ENCODE peak calls at places on chromosome 14, in six cellular contexts. Y is B cell, X is glutamatergic neuron, K is cardiac fibroblast, U is mucosa of descending colon, J is upper lobe of right lung. E is an unnamed sample.

GRCh38 chr14:58814476-58814875 is 176.7 kb downstream of the DACT1 start:
- DNase-seq in J (no peak), Y (no peak), K (no peak), U (no peak), X (no peak), E (no peak)

GRCh38 chr14:59583755-59584154 is 7.1 kb upstream of the CCDC175 start:
- DNase-seq in X (no peak), K (peak), U (no peak), Y (peak), J (no peak), E (no peak)

GRCh38 chr14:45651906-45652305 is 398.9 kb upstream of the MIS18BP1 start:
- DNase-seq in Y (no peak), J (no peak), X (no peak), K (no peak), U (no peak), E (no peak)

GRCh38 chr14:96268426-96269358 is 12.7 kb downstream of the BDKRB1 start:
- DNase-seq in X (no peak), Y (no peak), U (peak), K (peak), J (no peak), E (no peak)

GRCh38 chr14:34257505-34257904 is 204.5 kb downstream of the SPTSSA start:
- DNase-seq in K (no peak), J (no peak), U (no peak), Y (no peak), X (no peak), E (no peak)

GRCh38 chr14:61477845-61478438 is 156.6 kb downstream of the PRKCH start:
- DNase-seq in X (no peak), K (peak), U (peak), Y (no peak), J (peak), E (no peak)

GRCh38 chr14:27096091-27096490 is 498.3 kb upstream of the NOVA1 start:
- DNase-seq in J (no peak), X (no peak), K (no peak), Y (no peak), U (no peak), E (no peak)

GRCh38 chr14:29926701-29927595 is 699 bp downstream of the PRKD1 start:
- DNase-seq in Y (peak), J (peak), U (peak), X (peak), K (peak), E (peak)

GRCh38 chr14:90381999-90382451 is 14.8 kb upstream of the CALM1 start:
- DNase-seq in K (no peak), Y (peak), U (peak), X (peak), J (peak), E (no peak)

GRCh38 chr14:54927551-54927950 is 24.9 kb upstream of the GCH1 start:
- DNase-seq in Y (no peak), K (no peak), X (no peak), J (no peak), U (no peak), E (no peak)

GRCh38 chr14:92505826-92506225 is 7.8 kb upstream of the RIN3 start:
- DNase-seq in U (no peak), K (no peak), Y (peak), J (no peak), X (no peak), E (no peak)

GRCh38 chr14:79197516-79197915 is 1013.8 kb downstream of the DIO2 start:
- DNase-seq in K (no peak), X (no peak), J (no peak), Y (no peak), U (no peak), E (no peak)

GRCh38 chr14:60648934-60649814 is at the start of gene SIX1:
- DNase-seq in J (peak), K (peak), Y (peak), U (peak), X (peak), E (no peak)

GRCh38 chr14:51533877-51534553 is 117.7 kb upstream of the FRMD6 start:
- DNase-seq in X (no peak), K (no peak), U (no peak), J (no peak), Y (no peak), E (no peak)

GRCh38 chr14:105216490-105217247 is 31.7 kb upstream of the BTBD6 start:
- DNase-seq in U (no peak), X (no peak), J (no peak), K (no peak), Y (no peak), E (no peak)

GRCh38 chr14:57049848-57050247 is 218.9 kb downstream of the EXOC5 start:
- DNase-seq in K (no peak), U (no peak), X (no peak), J (no peak), Y (no peak), E (no peak)

GRCh38 chr14:35032562-35032961 is 13.5 kb upstream of the FAM177A1 start:
- DNase-seq in Y (no peak), K (no peak), X (no peak), J (no peak), U (no peak), E (no peak)

GRCh38 chr14:91108941-91109611 is 4.8 kb upstream of the DGLUCY start:
- DNase-seq in J (peak), K (peak), U (peak), Y (peak), X (no peak), E (no peak)

GRCh38 chr14:60618200-60618599 is 31.1 kb downstream of the SIX1 start:
- DNase-seq in K (no peak), X (no peak), J (no peak), Y (no peak), U (no peak), E (no peak)

GRCh38 chr14:77097006-77097688 is 911 bp upstream of the CIPC start:
- DNase-seq in U (no peak), K (peak), J (no peak), X (no peak), Y (no peak), E (no peak)

GRCh38 chr14:21891921-21892320 is 218.3 kb upstream of the OR4E1 start:
- DNase-seq in U (no peak), K (no peak), J (no peak), Y (no peak), X (no peak), E (no peak)

GRCh38 chr14:103021817-103022668 is 35.3 kb downstream of the CDC42BPB start:
- DNase-seq in J (no peak), X (no peak), Y (no peak), K (peak), U (no peak), E (no peak)

GRCh38 chr14:32366995-32367394 is 37.9 kb downstream of the AKAP6 start:
- DNase-seq in U (no peak), X (no peak), Y (no peak), J (no peak), K (peak), E (no peak)

GRCh38 chr14:58280954-58281787 is 17.2 kb upstream of the ARID4A start:
- DNase-seq in J (no peak), X (no peak), U (no peak), Y (peak), K (peak), E (no peak)

GRCh38 chr14:76267322-76268012 is 108.5 kb upstream of the ESRRB start:
- DNase-seq in U (peak), Y (no peak), K (peak), X (peak), J (peak), E (peak)

GRCh38 chr14:96297000-96297399 is 41.0 kb downstream of the BDKRB1 start:
- DNase-seq in K (peak), X (no peak), Y (peak), U (no peak), J (no peak), E (no peak)

GRCh38 chr14:94079891-94080605 is 954 bp downstream of the DDX24 start:
- DNase-seq in Y (peak), U (no peak), X (no peak), K (no peak), J (no peak), E (no peak)

GRCh38 chr14:90726656-90727055 is 89.6 kb downstream of the TTC7B start:
- DNase-seq in K (peak), Y (no peak), X (no peak), J (no peak), U (peak), E (no peak)

GRCh38 chr14:85535916-85536834 is 6.2 kb downstream of the FLRT2 start:
- DNase-seq in J (no peak), X (no peak), U (no peak), Y (no peak), K (peak), E (no peak)
- TF ChIP-seq CTCF in J (peak), X (peak), U (no peak), Y (no peak), K (peak), E (peak)

GRCh38 chr14:36099619-36100018 is 76.9 kb downstream of the PTCSC3 start:
- DNase-seq in K (no peak), Y (no peak), J (no peak), U (no peak), X (no peak), E (no peak)

GRCh38 chr14:36105401-36105800 is 71.1 kb downstream of the PTCSC3 start:
- DNase-seq in X (no peak), U (no peak), K (no peak), J (no peak), Y (no peak), E (no peak)
- TF ChIP-seq CTCF in X (no peak), U (no peak), K (no peak), J (no peak), Y (no peak), E (peak)

DNA sequence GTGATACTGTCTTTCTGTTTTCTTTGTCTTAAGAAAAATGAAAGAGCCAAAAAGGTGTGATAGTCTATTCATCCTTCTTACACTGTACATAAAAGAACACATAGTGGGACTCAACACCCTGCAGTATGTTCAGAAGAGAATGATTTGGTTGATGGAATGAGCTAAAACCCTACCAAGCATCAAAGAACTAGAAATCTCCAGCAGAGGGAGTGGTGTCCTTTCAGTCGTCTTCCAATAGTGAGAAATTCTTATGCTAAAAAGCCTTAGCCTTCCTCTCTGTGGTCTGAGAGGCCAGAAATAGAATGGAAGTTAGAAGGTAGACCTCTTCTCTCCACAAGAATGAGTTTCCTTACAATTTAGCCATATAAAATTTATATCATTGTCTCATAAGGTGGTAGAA is 393.4 kb upstream of the SEL1L start:
- DNase-seq in X (no peak), K (no peak), Y (no peak), J (no peak), U (no peak), E (no peak)
- TF ChIP-seq CTCF in X (peak), K (no peak), Y (no peak), J (peak), U (no peak), E (peak)

GRCh38 chr14:74508292-74508731 is 14.7 kb downstream of the ISCA2 start:
- DNase-seq in Y (no peak), K (no peak), J (peak), U (peak), X (no peak), E (no peak)
- TF ChIP-seq CTCF in Y (no peak), K (peak), J (no peak), U (no peak), X (peak), E (peak)

DNA sequence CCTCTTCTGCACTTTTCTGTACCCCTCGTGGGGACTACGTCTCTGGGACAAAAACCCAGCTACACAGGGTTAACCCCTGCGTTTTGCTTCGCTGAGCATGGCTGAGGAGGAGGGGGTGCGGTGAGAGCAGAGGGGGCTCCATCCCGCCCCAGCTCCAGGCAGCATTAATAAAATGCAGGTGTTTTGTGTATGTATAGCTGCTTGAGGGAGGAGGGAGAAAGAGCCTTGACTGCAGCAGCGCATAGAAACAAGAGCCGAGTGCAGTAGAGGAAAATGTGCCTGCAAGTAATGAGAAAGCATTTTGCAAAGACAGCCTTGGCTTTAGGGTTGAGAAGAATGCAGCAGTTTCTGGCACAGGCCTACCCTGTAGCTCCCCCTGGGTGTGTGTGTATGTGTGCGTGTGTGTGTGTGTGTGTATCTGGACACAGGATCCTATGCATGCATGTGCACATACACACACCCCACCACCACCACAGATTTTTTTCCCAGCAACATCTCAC is 103.9 kb downstream of the ZFP36L1 start:
- DNase-seq in J (peak), X (no peak), Y (peak), K (peak), U (no peak), E (peak)
- TF ChIP-seq CTCF in J (no peak), X (no peak), Y (no peak), K (no peak), U (no peak), E (no peak)

DNA sequence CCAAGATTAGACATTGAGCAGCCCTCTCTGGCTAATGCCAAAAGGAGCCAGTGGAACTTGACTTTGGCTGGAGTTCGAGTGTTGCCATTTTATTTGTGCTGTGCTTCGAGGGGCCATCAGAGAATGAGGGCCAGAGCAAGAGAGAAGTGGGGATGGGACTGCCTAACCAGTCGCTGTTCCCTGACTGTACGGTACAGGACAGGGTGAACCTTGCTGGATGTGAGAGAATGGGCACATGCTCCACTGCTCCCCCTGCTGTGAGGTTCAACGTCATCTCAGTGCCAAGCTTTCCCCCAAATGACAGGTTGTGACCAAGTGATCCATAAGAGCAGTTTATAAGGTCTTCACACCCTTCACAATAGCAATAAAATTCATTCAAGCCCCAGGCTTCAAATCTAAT is 55.1 kb upstream of the BCL11B start:
- DNase-seq in U (no peak), K (no peak), Y (no peak), X (no peak), J (peak), E (no peak)
- TF ChIP-seq CTCF in U (no peak), K (no peak), Y (no peak), X (no peak), J (no peak), E (no peak)

DNA sequence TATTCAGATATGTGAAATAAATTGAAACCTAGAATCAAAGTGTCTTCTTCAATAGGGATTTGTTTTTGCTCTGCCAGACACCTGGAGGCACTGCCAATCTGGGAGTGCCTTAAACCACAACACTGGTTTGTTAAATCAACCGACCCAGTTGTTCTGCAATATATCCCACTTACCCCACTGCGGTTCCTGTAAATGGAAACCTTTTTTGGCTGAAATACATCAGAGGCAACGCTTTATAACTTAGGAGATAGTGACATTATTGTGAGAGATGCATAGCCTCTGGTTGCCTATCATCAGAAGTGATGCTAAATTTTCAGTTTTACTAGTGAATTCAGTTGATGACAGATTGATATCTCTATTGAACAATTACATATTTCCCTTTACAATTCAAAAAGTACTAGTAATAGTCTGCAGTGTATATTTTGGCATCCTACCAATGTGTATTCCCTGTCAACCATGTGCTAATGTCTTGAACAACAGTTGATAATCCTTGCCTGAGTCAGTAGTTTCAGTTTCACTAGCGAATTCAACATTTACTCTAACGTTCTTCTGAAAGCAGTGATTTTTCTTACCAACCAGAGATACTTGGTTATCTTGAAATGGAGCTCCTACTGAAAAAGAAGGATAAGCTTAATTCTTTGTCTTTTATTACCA is 30.5 kb downstream of the PPP2R5C start:
- DNase-seq in Y (no peak), U (no peak), K (peak), J (no peak), X (no peak), E (no peak)
- TF ChIP-seq CTCF in Y (no peak), U (no peak), K (no peak), J (no peak), X (no peak), E (no peak)

DNA sequence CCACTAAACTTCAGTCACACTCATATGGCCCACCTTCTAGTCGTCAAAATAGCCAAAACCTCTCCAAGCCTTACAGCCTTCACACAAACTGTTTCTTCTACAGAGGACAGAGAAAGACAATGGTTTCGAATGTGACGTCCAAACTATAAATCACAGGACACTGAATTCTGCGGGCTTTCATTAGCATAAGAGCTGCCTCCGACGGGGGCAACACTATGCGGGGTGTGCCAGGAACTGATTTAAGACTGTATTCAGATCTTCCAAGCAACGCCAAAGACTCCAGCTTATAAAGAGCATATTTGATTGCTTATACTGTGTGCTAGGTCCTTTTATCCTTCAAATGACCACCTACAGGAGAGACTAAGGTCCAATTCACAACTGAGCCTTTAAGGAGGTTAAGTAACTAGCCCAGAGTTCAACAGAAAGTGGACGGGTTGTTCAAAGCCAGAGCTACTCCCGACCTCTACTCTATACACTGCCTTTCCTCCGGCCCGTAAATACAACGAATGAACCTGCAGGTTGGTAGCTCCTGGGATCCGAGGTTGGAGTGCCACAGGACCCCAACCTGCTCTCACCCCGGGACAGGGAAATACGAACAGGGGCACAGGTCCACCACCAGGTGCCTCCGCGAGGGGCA is 574 bp downstream of the L2HGDH start:
- DNase-seq in X (no peak), Y (no peak), U (no peak), K (no peak), J (no peak), E (no peak)
- TF ChIP-seq CTCF in X (no peak), Y (no peak), U (no peak), K (peak), J (peak), E (peak)

E was measured in neural crest cell.